ENCODE peak calls at places on chromosome 7, in six cellular contexts. Q is stimulated activated CD4-positive, alpha-beta T cell treated with anti-CD3 and anti-CD28 coated beads, Interleukin-12 subunit alpha, Interleukin-12 subunit beta, amount 100 ng/mL, for 24 hours; S is GM06990; T is astrocyte of the spinal cord; L is fibroblast of lung; J is hippocampal formation. R is an unnamed sample.
A peak's percentile ranks its signal among the peaks of the same experiment; 100 is the strongest.

GRCh38 chr7:93327006-93327633 is 95.0 kb downstream of the VPS50 start:
- DNase-seq in Q (no peak), S (no peak), T (peak; percentile 90), L (peak; percentile 86), J (no peak), R (peak; percentile 90)

GRCh38 chr7:150421831-150422230 is 28.6 kb upstream of the GIMAP8 start:
- DNase-seq in Q (no peak), S (no peak), T (no peak), L (no peak), J (no peak), R (no peak)

GRCh38 chr7:127759945-127760421 is 108.0 kb downstream of the SND1 start:
- DNase-seq in Q (no peak), S (no peak), T (no peak), L (no peak), J (no peak), R (no peak)

GRCh38 chr7:134605978-134606923 is 40.4 kb upstream of the BPGM start:
- DNase-seq in Q (peak; percentile 50), S (no peak), T (peak; percentile 59), L (peak; percentile 74), J (peak; percentile 59), R (peak; percentile 75)

GRCh38 chr7:29269941-29270340 is 75.4 kb downstream of the CHN2 start:
- DNase-seq in Q (no peak), S (no peak), T (no peak), L (no peak), J (no peak), R (no peak)

GRCh38 chr7:32502656-32503189 is 7.4 kb downstream of the AVL9 start:
- DNase-seq in Q (no peak), S (no peak), T (no peak), L (no peak), J (no peak), R (peak; percentile 22)

GRCh38 chr7:13980474-13980873 is 9.0 kb downstream of the ETV1 start:
- DNase-seq in Q (no peak), S (no peak), T (no peak), L (peak; percentile 18), J (no peak), R (peak; percentile 12)

GRCh38 chr7:945147-945555 is 9.3 kb downstream of the ADAP1 start:
- DNase-seq in Q (no peak), S (no peak), T (no peak), L (no peak), J (no peak), R (no peak)

GRCh38 chr7:129825554-129826267 is 127.0 kb downstream of the UBE2H start:
- DNase-seq in Q (peak; percentile 93), S (peak; percentile 85), T (peak; percentile 70), L (peak; percentile 59), J (peak; percentile 73), R (peak; percentile 94)

GRCh38 chr7:28999421-28999820 is 41.3 kb upstream of the TRIL start:
- DNase-seq in Q (no peak), S (no peak), T (no peak), L (no peak), J (no peak), R (no peak)

GRCh38 chr7:16421333-16422099 is at the start of gene CRPPA:
- DNase-seq in Q (peak; percentile 20), S (no peak), T (peak; percentile 50), L (peak; percentile 53), J (peak; percentile 68), R (peak; percentile 76)

GRCh38 chr7:28955723-28956607 is 2.2 kb downstream of the TRIL start:
- DNase-seq in Q (peak; percentile 28), S (peak; percentile 37), T (peak; percentile 14), L (peak; percentile 27), J (peak; percentile 26), R (peak; percentile 80)

GRCh38 chr7:27895553-27895952 is 155.6 kb downstream of the TAX1BP1 start:
- DNase-seq in Q (no peak), S (no peak), T (no peak), L (no peak), J (no peak), R (no peak)

GRCh38 chr7:155268211-155268610 is 29.5 kb upstream of the INSIG1 start:
- DNase-seq in Q (no peak), S (no peak), T (no peak), L (no peak), J (no peak), R (no peak)

GRCh38 chr7:75532639-75533038 is 40.5 kb downstream of the SPDYE5 start:
- DNase-seq in Q (no peak), S (no peak), T (no peak), L (no peak), J (no peak), R (no peak)

GRCh38 chr7:157233677-157234076 is 95.0 kb downstream of the UBE3C start:
- DNase-seq in Q (no peak), S (no peak), T (peak; percentile 36), L (no peak), J (no peak), R (peak; percentile 33)

GRCh38 chr7:22425361-22425760 is 68.4 kb upstream of the RAPGEF5 start:
- DNase-seq in Q (no peak), S (no peak), T (no peak), L (no peak), J (no peak), R (no peak)

GRCh38 chr7:40704172-40704571 is 569.4 kb downstream of the SUGCT start:
- DNase-seq in Q (no peak), S (no peak), T (no peak), L (no peak), J (no peak), R (no peak)

GRCh38 chr7:12646139-12646538 is 41.3 kb upstream of the ARL4A start:
- DNase-seq in Q (no peak), S (no peak), T (peak; percentile 55), L (no peak), J (no peak), R (peak; percentile 79)

GRCh38 chr7:37118029-37118428 is 330.6 kb downstream of the ELMO1 start:
- DNase-seq in Q (no peak), S (no peak), T (no peak), L (no peak), J (no peak), R (no peak)

GRCh38 chr7:73560035-73560835 is 2.7 kb upstream of the BCL7B start:
- DNase-seq in Q (no peak), S (peak; percentile 37), T (peak; percentile 80), L (peak; percentile 87), J (no peak), R (peak; percentile 76)

GRCh38 chr7:28807396-28807994 is 150.6 kb downstream of the TRIL start:
- DNase-seq in Q (no peak), S (no peak), T (no peak), L (no peak), J (no peak), R (peak; percentile 47)

GRCh38 chr7:43300121-43300520 is 187.7 kb downstream of the HECW1 start:
- DNase-seq in Q (no peak), S (no peak), T (no peak), L (no peak), J (no peak), R (no peak)

GRCh38 chr7:46315891-46316290 is 394.8 kb upstream of the IGFBP3 start:
- DNase-seq in Q (no peak), S (no peak), T (peak; percentile 26), L (peak; percentile 27), J (no peak), R (no peak)

GRCh38 chr7:138000081-138000701 is 1.7 kb downstream of the CREB3L2 start:
- DNase-seq in Q (no peak), S (no peak), T (peak; percentile 98), L (peak; percentile 99), J (no peak), R (peak; percentile 87)

GRCh38 chr7:115933463-115933862 is 97.1 kb downstream of the TFEC start:
- DNase-seq in Q (no peak), S (no peak), T (no peak), L (peak; percentile 12), J (no peak), R (no peak)

GRCh38 chr7:3678411-3678810 is 377.4 kb downstream of the SDK1 start:
- DNase-seq in Q (no peak), S (no peak), T (no peak), L (no peak), J (no peak), R (no peak)

R was measured in astrocyte of the hippocampus.